ENCODE peak calls at places on chromosomes 16 and 17, in nine cellular contexts. D is thoracic aorta, N is IMR-90, L is cardiac muscle cell, F is pancreas, U is adrenal gland, M is GM13976, X is fibroblast of lung, G is nephron progenitor cell. B is an unnamed sample.

GRCh38 chr16:27695161-27695560 is 145.2 kb downstream of the KATNIP start:
- DNase-seq in D (no peak), X (no peak), L (no peak), N (no peak), M (no peak), G (no peak), F (no peak), U (no peak), B (no peak)

GRCh38 chr16:56910654-56911539 is 21.0 kb upstream of the HERPUD1 start:
- DNase-seq in L (peak; percentile 93), D (no peak), U (no peak), M (no peak), F (no peak), G (no peak), N (peak; percentile 93), X (peak; percentile 68), B (no peak)

GRCh38 chr17:7173687-7174602 is 5.2 kb downstream of the ASGR1 start:
- DNase-seq in U (peak; percentile 43), L (peak; percentile 56), F (peak; percentile 36), G (peak; percentile 66), N (no peak), D (no peak), M (peak; percentile 69), X (no peak), B (peak; percentile 78)

GRCh38 chr17:8954339-8954738 is 11.2 kb downstream of the PIK3R5 start:
- DNase-seq in N (no peak), X (no peak), M (peak; percentile 50), G (no peak), D (no peak), U (peak; percentile 48), F (no peak), L (no peak), B (no peak)

GRCh38 chr16:53212899-53213235 is 158.1 kb downstream of the CHD9 start:
- DNase-seq in X (no peak), G (no peak), D (no peak), M (no peak), N (no peak), L (no peak), F (no peak), U (no peak), B (no peak)

GRCh38 chr16:86067516-86067915 is 168.6 kb downstream of the IRF8 start:
- DNase-seq in U (no peak), L (no peak), M (no peak), F (no peak), X (no peak), D (no peak), G (no peak), N (no peak), B (no peak)

GRCh38 chr17:19328441-19329061 is 34.0 kb downstream of the B9D1 start:
- DNase-seq in X (no peak), L (no peak), N (no peak), G (no peak), F (no peak), D (no peak), U (no peak), M (no peak), B (no peak)

GRCh38 chr16:55559233-55559632 is 7.3 kb upstream of the CAPNS2 start:
- DNase-seq in F (no peak), D (no peak), M (no peak), X (peak; percentile 78), U (no peak), N (peak; percentile 73), L (peak; percentile 55), G (no peak), B (no peak)

GRCh38 chr17:82370471-82371332 is 863 bp upstream of the UTS2R start:
- DNase-seq in F (no peak), M (peak; percentile 80), G (no peak), N (no peak), X (peak; percentile 17), L (peak; percentile 13), U (no peak), D (no peak), B (no peak)

GRCh38 chr16:85181091-85181738 is 68.9 kb upstream of the CIBAR2 start:
- DNase-seq in G (no peak), L (no peak), D (no peak), N (no peak), X (no peak), F (no peak), M (no peak), U (peak; percentile 71), B (no peak)

GRCh38 chr17:57080708-57081107 is 4.3 kb upstream of the AKAP1 start:
- DNase-seq in N (peak; percentile 13), X (no peak), L (peak; percentile 10), D (no peak), F (no peak), M (peak; percentile 54), U (no peak), G (no peak), B (no peak)

GRCh38 chr16:72837846-72838661 is 209.9 kb downstream of the ZFHX3 start:
- DNase-seq in D (no peak), F (no peak), U (no peak), M (no peak), X (peak; percentile 86), G (no peak), L (no peak), N (peak; percentile 77), B (no peak)

GRCh38 chr17:8869416-8869815 is 1.9 kb upstream of the PIK3R6 start:
- DNase-seq in N (no peak), U (peak; percentile 8), F (no peak), L (no peak), G (no peak), D (no peak), X (no peak), M (no peak), B (no peak)

GRCh38 chr16:3458852-3459361 is 15.4 kb downstream of the NAA60 start:
- DNase-seq in L (no peak), U (no peak), N (peak; percentile 15), F (peak; percentile 65), G (no peak), M (no peak), X (peak; percentile 39), D (no peak), B (no peak)

GRCh38 chr17:59074494-59074893 is 32.2 kb downstream of the TRIM37 start:
- DNase-seq in F (no peak), G (no peak), X (peak; percentile 28), N (peak; percentile 81), M (no peak), U (no peak), L (peak; percentile 48), D (no peak), B (no peak)

GRCh38 chr17:9658593-9659211 is 13.4 kb downstream of the USP43 start:
- DNase-seq in L (peak; percentile 45), M (no peak), F (no peak), U (no peak), X (no peak), G (no peak), D (no peak), N (no peak), B (no peak)

GRCh38 chr17:17823433-17824118 is 13.2 kb downstream of the SREBF1 start:
- DNase-seq in D (peak; percentile 26), G (peak; percentile 88), N (peak; percentile 61), U (peak; percentile 93), F (peak; percentile 87), X (peak; percentile 74), M (peak; percentile 99), L (peak; percentile 88), B (peak; percentile 90)

GRCh38 chr17:57484081-57484666 is 227.9 kb downstream of the MSI2 start:
- DNase-seq in G (no peak), X (no peak), U (no peak), N (peak; percentile 43), F (no peak), M (no peak), L (no peak), D (no peak), B (no peak)

GRCh38 chr17:55443904-55444303 is 22.3 kb upstream of the MMD start:
- DNase-seq in U (no peak), N (no peak), D (no peak), L (no peak), F (no peak), M (no peak), G (no peak), X (no peak), B (no peak)

GRCh38 chr17:31472137-31472536 is 80.7 kb downstream of the RAB11FIP4 start:
- DNase-seq in X (no peak), G (no peak), M (no peak), N (no peak), U (no peak), L (no peak), F (no peak), D (no peak), B (no peak)

GRCh38 chr16:75580-76501 is 2.2 kb upstream of the MPG start:
- DNase-seq in D (no peak), L (peak; percentile 95), U (peak; percentile 69), N (peak; percentile 86), M (no peak), X (peak; percentile 93), G (peak; percentile 56), F (peak; percentile 49), B (no peak)
- TF ChIP-seq CTCF in D (peak; percentile 2), L (peak; percentile 55), U (no peak), N (peak; percentile 55), M (no peak), X (peak; percentile 53), G (no peak), F (no peak), B (no peak)

GRCh38 chr16:287298-287811 is 4.4 kb downstream of the PDIA2 start:
- DNase-seq in F (peak; percentile 64), M (no peak), D (no peak), G (no peak), X (no peak), U (no peak), L (no peak), N (no peak), B (no peak)
- TF ChIP-seq CTCF in F (no peak), M (no peak), D (no peak), G (no peak), X (no peak), U (no peak), L (no peak), N (no peak), B (no peak)

GRCh38 chr17:42248351-42249179 is 27.6 kb downstream of the STAT5B start:
- DNase-seq in M (peak; percentile 76), F (peak; percentile 74), U (peak; percentile 94), N (peak; percentile 93), X (peak; percentile 97), G (no peak), D (peak; percentile 71), L (peak; percentile 98), B (peak; percentile 44)
- TF ChIP-seq CTCF in M (no peak), F (no peak), U (no peak), N (no peak), X (peak; percentile 11), G (no peak), D (no peak), L (no peak), B (no peak)

GRCh38 chr16:59192551-59193199 is 458.6 kb upstream of the GOT2 start:
- DNase-seq in D (no peak), U (peak; percentile 17), G (peak; percentile 67), N (peak; percentile 11), L (no peak), M (peak; percentile 16), F (no peak), X (peak; percentile 34), B (peak; percentile 68)
- TF ChIP-seq CTCF in D (no peak), U (peak; percentile 6), G (peak; percentile 53), N (peak; percentile 41), L (peak; percentile 9), M (peak; percentile 27), F (no peak), X (peak; percentile 69), B (peak; percentile 73)

DNA sequence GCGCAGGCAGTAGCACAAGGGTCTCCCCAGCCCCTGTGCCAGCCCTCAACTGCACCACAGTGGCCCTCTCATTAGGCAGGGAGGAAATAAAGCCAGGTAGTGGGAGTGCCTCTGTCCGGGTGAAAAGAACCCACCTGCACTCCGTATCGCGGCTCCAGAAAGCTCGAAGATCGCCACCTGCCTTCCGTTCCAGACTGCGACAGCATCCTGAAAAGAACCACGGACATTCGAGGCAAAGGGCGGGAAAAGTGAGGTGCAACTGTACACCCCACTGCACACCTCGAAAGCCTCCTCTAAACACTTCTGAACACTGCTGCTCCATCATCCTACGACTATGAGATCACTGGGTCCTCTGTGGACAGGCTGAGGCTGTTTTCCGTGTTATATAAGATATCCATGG is 28.7 kb downstream of the IFT140 start:
- DNase-seq in U (no peak), G (no peak), X (no peak), F (no peak), N (no peak), L (no peak), D (no peak), M (no peak), B (no peak)
- TF ChIP-seq CTCF in U (no peak), G (no peak), X (no peak), F (no peak), N (no peak), L (no peak), D (no peak), M (no peak), B (no peak)

B was measured in glutamatergic neuron.